ENCODE peak calls at places on chromosomes 12 and 14, in six cellular contexts. K is sigmoid colon, J is Panc1, R is suprapubic skin, X is prostate gland, L is stomach. F is an unnamed sample.

GRCh38 chr12:63149884-63150254 is 1.1 kb downstream of the AVPR1A start:
- DNase-seq in K (no peak), J (no peak), R (no peak), X (no peak), L (no peak), F (no peak)

GRCh38 chr12:40693503-40693863 is 1.2 kb downstream of the CNTN1 start:
- DNase-seq in K (peak; percentile 65), J (no peak), R (peak; percentile 58), X (peak; percentile 5), L (no peak), F (peak; percentile 24)

GRCh38 chr14:73738518-73739173 is 24.5 kb upstream of the PNMA1 start:
- DNase-seq in K (peak; percentile 64), J (no peak), R (peak; percentile 62), X (no peak), L (no peak), F (no peak)

GRCh38 chr14:103428732-103429556 is 43.7 kb downstream of the MARK3 start:
- DNase-seq in K (no peak), J (no peak), R (no peak), X (no peak), L (no peak), F (no peak)

GRCh38 chr12:31321565-31322228 is 4.3 kb downstream of the SINHCAF start:
- DNase-seq in K (no peak), J (no peak), R (no peak), X (no peak), L (no peak), F (no peak)

GRCh38 chr12:84785281-84785680 is 127.3 kb downstream of the SLC6A15 start:
- DNase-seq in K (no peak), J (no peak), R (no peak), X (no peak), L (no peak), F (no peak)

GRCh38 chr12:89492883-89493282 is 31.7 kb downstream of the GALNT4 start:
- DNase-seq in K (no peak), J (no peak), R (no peak), X (no peak), L (peak; percentile 36), F (no peak)

GRCh38 chr14:50225067-50225973 is 6.1 kb downstream of the SOS2 start:
- DNase-seq in K (no peak), J (no peak), R (no peak), X (no peak), L (no peak), F (no peak)

GRCh38 chr14:63155511-63156189 is 48.6 kb upstream of the RHOJ start:
- DNase-seq in K (no peak), J (no peak), R (no peak), X (no peak), L (no peak), F (no peak)

GRCh38 chr12:116376354-116377193 is 99.1 kb upstream of the MED13L start:
- DNase-seq in K (no peak), J (no peak), R (no peak), X (no peak), L (no peak), F (no peak)

GRCh38 chr12:54166543-54167499 is 22.0 kb downstream of the SMUG1 start:
- DNase-seq in K (no peak), J (no peak), R (no peak), X (no peak), L (no peak), F (no peak)

GRCh38 chr12:122099280-122099749 is 20.8 kb downstream of the MLXIP start:
- DNase-seq in K (peak; percentile 57), J (no peak), R (peak; percentile 60), X (no peak), L (no peak), F (no peak)

GRCh38 chr14:103629503-103630121 is 601 bp downstream of the KLC1 start:
- DNase-seq in K (peak; percentile 78), J (no peak), R (peak; percentile 80), X (peak; percentile 28), L (peak; percentile 55), F (peak; percentile 55)

GRCh38 chr14:40122978-40123648 is 690.9 kb upstream of the FBXO33 start:
- DNase-seq in K (no peak), J (no peak), R (no peak), X (no peak), L (no peak), F (no peak)

GRCh38 chr12:98345308-98345876 is 170.0 kb upstream of the TMPO start:
- DNase-seq in K (no peak), J (no peak), R (no peak), X (no peak), L (no peak), F (no peak)

GRCh38 chr14:48456051-48456450 is 780.6 kb upstream of the MDGA2 start:
- DNase-seq in K (no peak), J (no peak), R (no peak), X (no peak), L (no peak), F (no peak)

GRCh38 chr14:54564071-54564798 is 2.7 kb upstream of the SAMD4A start:
- DNase-seq in K (no peak), J (no peak), R (no peak), X (no peak), L (no peak), F (no peak)

GRCh38 chr14:54564799-54565235 is 2.1 kb upstream of the SAMD4A start:
- DNase-seq in K (peak; percentile 69), J (no peak), R (no peak), X (no peak), L (no peak), F (peak; percentile 22)

GRCh38 chr14:54566410-54567223 is at the start of gene SAMD4A:
- DNase-seq in K (peak; percentile 94), J (no peak), R (peak; percentile 80), X (peak; percentile 73), L (peak; percentile 67), F (peak; percentile 68)

GRCh38 chr14:54566152-54566409 is 847 bp upstream of the SAMD4A start:
- DNase-seq in K (no peak), J (no peak), R (no peak), X (no peak), L (no peak), F (no peak)

GRCh38 chr14:54565236-54566151 is 1.4 kb upstream of the SAMD4A start:
- DNase-seq in K (peak; percentile 99), J (no peak), R (peak; percentile 97), X (peak; percentile 91), L (peak; percentile 94), F (peak; percentile 91)
- TF ChIP-seq POLR2AphosphoS5 in K (peak; percentile 98), J (no peak), R (peak; percentile 94), X (peak; percentile 85), L (peak; percentile 94), F (peak; percentile 98)

GRCh38 chr12:68842784-68843567 is 35.0 kb downstream of the MDM2 start:
- DNase-seq in K (no peak), J (no peak), R (no peak), X (no peak), L (no peak), F (no peak)
- TF ChIP-seq POLR2AphosphoS5 in K (no peak), J (no peak), R (no peak), X (no peak), L (no peak), F (no peak)

GRCh38 chr14:20688167-20688839 is at the start of gene ANG:
- DNase-seq in K (no peak), J (no peak), R (no peak), X (no peak), L (no peak), F (no peak)

GRCh38 chr14:20687362-20688166 is 1.0 kb upstream of the ANG start:
- DNase-seq in K (no peak), J (no peak), R (no peak), X (no peak), L (peak; percentile 52), F (no peak)

GRCh38 chr14:20683896-20684661 is at the start of gene RNASE4:
- DNase-seq in K (peak; percentile 95), J (peak; percentile 88), R (peak; percentile 95), X (peak; percentile 93), L (peak; percentile 92), F (peak; percentile 85)

GRCh38 chr14:20684662-20685456 is 499 bp downstream of the RNASE4 start:
- DNase-seq in K (peak; percentile 88), J (no peak), R (peak; percentile 81), X (peak; percentile 68), L (peak; percentile 46), F (peak; percentile 45)

GRCh38 chr14:20686386-20687143 is 2.0 kb upstream of the ANG start:
- DNase-seq in K (no peak), J (no peak), R (no peak), X (peak; percentile 39), L (peak; percentile 61), F (no peak)
- TF ChIP-seq POLR2AphosphoS5 in K (no peak), J (no peak), R (no peak), X (peak; percentile 40), L (peak; percentile 81), F (no peak)

GRCh38 chr12:56105503-56105902 is 1.1 kb downstream of the PA2G4 start:
- DNase-seq in K (no peak), J (no peak), R (no peak), X (no peak), L (no peak), F (no peak)

GRCh38 chr12:56103066-56103711 is 1.2 kb upstream of the PA2G4 start:
- DNase-seq in K (no peak), J (no peak), R (no peak), X (no peak), L (no peak), F (no peak)

GRCh38 chr12:56103823-56104108 is 593 bp upstream of the PA2G4 start:
- DNase-seq in K (no peak), J (no peak), R (no peak), X (no peak), L (no peak), F (no peak)

GRCh38 chr12:56104815-56105476 is 587 bp downstream of the PA2G4 start:
- DNase-seq in K (no peak), J (no peak), R (no peak), X (no peak), L (peak; percentile 34), F (no peak)

GRCh38 chr12:56104109-56104814 is at the start of gene PA2G4:
- DNase-seq in K (peak; percentile 99), J (peak; percentile 94), R (peak; percentile 98), X (peak; percentile 98), L (peak; percentile 98), F (peak; percentile 97)
- TF ChIP-seq POLR2AphosphoS5 in K (peak; percentile 86), J (peak; percentile 93), R (peak; percentile 74), X (peak; percentile 99), L (peak; percentile 99), F (peak; percentile 86)

DNA sequence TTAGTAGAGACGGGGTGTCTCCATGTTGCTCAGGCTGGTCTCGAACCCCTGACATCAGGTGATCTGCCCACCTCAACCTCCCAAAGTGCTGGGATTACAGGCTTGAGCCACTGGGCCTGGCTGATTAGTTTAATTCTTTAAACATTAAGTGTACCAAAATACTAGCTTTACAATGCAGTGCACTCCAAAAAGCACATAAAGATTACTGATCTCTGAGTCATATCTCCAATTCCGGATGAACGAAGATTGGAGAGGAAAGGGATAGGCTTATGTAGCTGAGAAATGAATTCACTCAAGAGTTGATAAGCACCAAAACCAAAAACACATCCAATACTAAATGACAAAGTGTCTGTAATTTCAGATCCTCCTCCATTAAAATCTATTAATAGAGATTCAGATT is 15.1 kb downstream of the NAV3 start:
- DNase-seq in K (no peak), J (no peak), R (no peak), X (no peak), L (no peak), F (no peak)
- TF ChIP-seq POLR2AphosphoS5 in K (no peak), J (no peak), R (no peak), X (no peak), L (no peak), F (no peak)